ENCODE peak calls at places on chromosomes 6 and 20, in four cellular contexts. A is SK-N-SH, G is GM12878, E is K562. L is an unnamed sample.

GRCh38 chr6:54431466-54431865 is 123.2 kb downstream of the TINAG start:
- DNase-seq in A (no peak), G (no peak), E (no peak), L (no peak)

GRCh38 chr6:108872001-108872974 is 24.1 kb downstream of the ARMC2 start:
- DNase-seq in A (no peak), E (no peak), G (no peak), L (no peak)

GRCh38 chr20:35773154-35773751 is 1.4 kb downstream of the PHF20 start:
- DNase-seq in A (no peak), G (peak), E (peak), L (peak)

GRCh38 chr6:148727104-148727503 is 19.7 kb upstream of the UST start:
- DNase-seq in E (no peak), A (no peak), G (no peak), L (no peak)

GRCh38 chr6:4320860-4321259 is 185.5 kb upstream of the ECI2 start:
- DNase-seq in A (no peak), G (no peak), E (no peak), L (no peak)

GRCh38 chr6:112717856-112718255 is 370.7 kb downstream of the RFPL4B start:
- DNase-seq in E (no peak), G (no peak), A (no peak), L (no peak)

GRCh38 chr6:44514576-44515193 is 127.2 kb downstream of the CDC5L start:
- DNase-seq in G (no peak), A (no peak), E (no peak), L (no peak)

GRCh38 chr6:63571382-63571882 is 848 bp upstream of the LOC128125822 start:
- DNase-seq in E (no peak), G (no peak), A (no peak), L (no peak)

GRCh38 chr20:63095718-63096654 is 89.2 kb upstream of the BHLHE23 start:
- DNase-seq in A (no peak), E (no peak), G (no peak), L (no peak)

GRCh38 chr6:55617272-55617671 is 38.3 kb upstream of the HMGCLL1 start:
- DNase-seq in A (peak), G (no peak), E (peak), L (no peak)

GRCh38 chr6:41561386-41561785 is 15.2 kb downstream of the FOXP4 start:
- DNase-seq in A (no peak), G (no peak), E (no peak), L (no peak)

GRCh38 chr6:128803911-128804310 is 79.0 kb upstream of the LAMA2 start:
- DNase-seq in G (no peak), E (no peak), A (no peak), L (no peak)

GRCh38 chr20:20864346-20865096 is 152.1 kb upstream of the RALGAPA2 start:
- DNase-seq in E (peak), G (no peak), A (no peak), L (no peak)

GRCh38 chr6:56710967-56711366 is 68.3 kb upstream of the DST start:
- DNase-seq in E (no peak), G (no peak), A (no peak), L (no peak)

GRCh38 chr6:37210313-37210898 is 40.5 kb downstream of the PIM1 start:
- DNase-seq in G (peak), E (peak), A (peak), L (peak)

GRCh38 chr6:48542191-48542590 is 431.2 kb upstream of the PTCHD4 start:
- DNase-seq in G (no peak), A (no peak), E (no peak), L (no peak)

GRCh38 chr6:47174502-47175023 is 132.4 kb upstream of the ADGRF1 start:
- DNase-seq in A (no peak), E (no peak), G (no peak), L (no peak)

GRCh38 chr6:29981211-29981812 is 39.0 kb downstream of the HLA-A start:
- DNase-seq in E (no peak), G (no peak), A (no peak), L (no peak)

GRCh38 chr6:153790881-153791473 is 248.1 kb upstream of the OPRM1 start:
- DNase-seq in A (peak), E (no peak), G (no peak), L (no peak)

GRCh38 chr6:9540126-9540525 is 874.7 kb downstream of the TFAP2A start:
- DNase-seq in G (no peak), A (no peak), E (no peak), L (no peak)

GRCh38 chr6:19865178-19865577 is 28.0 kb downstream of the ID4 start:
- DNase-seq in A (no peak), E (no peak), G (no peak), L (no peak)

GRCh38 chr6:143059616-143060353 is 904 bp upstream of the AIG1 start:
- DNase-seq in G (no peak), A (peak), E (no peak), L (no peak)

GRCh38 chr6:3176562-3177355 is 19.4 kb upstream of the TUBB2A start:
- DNase-seq in G (no peak), A (no peak), E (peak), L (no peak)

GRCh38 chr6:78810146-78810545 is 57.2 kb upstream of the IRAK1BP1 start:
- DNase-seq in G (no peak), E (peak), A (peak), L (no peak)

GRCh38 chr6:142200846-142201628 is 54.0 kb downstream of the VTA1 start:
- DNase-seq in A (no peak), E (no peak), G (no peak), L (no peak)

GRCh38 chr20:7180261-7181045 is 413.0 kb downstream of the BMP2 start:
- DNase-seq in G (no peak), E (no peak), A (no peak), L (no peak)

GRCh38 chr6:72650081-72650745 is 28.3 kb downstream of the KCNQ5 start:
- DNase-seq in A (no peak), E (no peak), G (no peak), L (no peak)

GRCh38 chr6:12751694-12752304 is 35.2 kb downstream of the PHACTR1 start:
- DNase-seq in A (no peak), G (no peak), E (peak), L (peak)

GRCh38 chr6:113103618-113104390 is 753.3 kb upstream of the MARCKS start:
- DNase-seq in E (no peak), A (no peak), G (no peak), L (no peak)

GRCh38 chr6:3159805-3160781 is 2.7 kb upstream of the TUBB2A start:
- DNase-seq in G (no peak), A (no peak), E (peak), L (no peak)

GRCh38 chr6:43120938-43121913 is 45.1 kb downstream of the PTK7 start:
- DNase-seq in A (no peak), E (no peak), G (no peak), L (no peak)

DNA sequence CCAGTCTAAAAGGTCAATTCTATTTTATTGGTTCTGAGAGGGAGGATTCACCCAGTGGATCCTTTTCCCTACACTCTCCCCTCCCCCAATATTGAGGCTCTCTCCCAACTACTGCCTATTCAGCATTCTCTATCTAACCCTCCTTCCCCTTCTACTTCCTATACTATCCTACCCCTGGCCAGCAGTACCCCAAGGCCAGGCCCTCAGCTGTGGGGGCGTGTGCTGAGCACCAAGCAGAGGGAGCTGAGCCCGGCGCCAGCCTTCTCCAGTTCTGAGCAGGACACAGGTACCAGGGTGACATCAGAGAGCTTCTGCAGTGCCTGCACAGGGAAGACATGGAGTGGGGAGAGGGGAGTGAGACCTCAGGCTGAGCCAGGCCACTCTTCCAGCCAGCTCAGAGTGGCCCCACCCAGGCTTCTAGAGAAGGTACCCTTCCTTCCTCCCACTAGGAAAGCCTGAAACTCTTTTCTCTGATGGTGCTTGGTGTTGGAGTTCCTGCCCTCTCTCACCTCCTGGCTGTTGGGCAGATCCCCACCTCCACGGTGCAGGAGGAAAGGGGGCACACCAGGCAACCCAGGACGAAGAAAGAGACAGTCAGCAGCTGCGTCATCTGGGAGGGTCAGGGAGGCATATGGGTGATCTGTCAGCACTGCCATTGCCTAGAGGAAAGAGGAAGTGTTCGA is 1.9 kb downstream of the DDAH2 start:
- DNase-seq in G (no peak), A (no peak), E (no peak), L (peak)
- TF ChIP-seq POLR2AphosphoS5 in G (no peak), A (no peak), E (peak), L (no peak)

DNA sequence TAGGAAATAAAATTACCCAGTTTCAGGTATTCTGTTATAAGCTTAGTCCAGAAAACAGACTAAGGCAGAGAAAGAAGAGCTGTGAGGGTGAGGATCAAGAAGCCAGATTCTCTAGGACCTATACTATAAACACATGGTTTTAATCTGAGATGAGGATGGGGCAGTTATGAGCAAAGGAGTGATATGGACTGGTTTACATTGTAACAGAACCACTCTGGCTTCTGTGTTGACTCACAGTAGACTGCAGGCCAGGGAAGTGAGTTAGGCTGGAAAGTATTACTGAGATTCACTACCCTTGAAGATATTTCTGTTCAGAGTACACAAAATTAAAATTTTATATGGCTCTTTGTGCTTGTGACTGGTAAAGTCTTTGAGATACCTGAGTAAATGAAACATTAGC is 3.2 kb upstream of the RWDD1 start:
- DNase-seq in A (no peak), E (no peak), G (no peak), L (no peak)
- TF ChIP-seq TAF1 in A (no peak), E (no peak), G (no peak), L (no peak)

GRCh38 chr6:138593100-138593877 is 94.0 kb upstream of the NHSL1 start:
- DNase-seq in E (no peak), G (peak), A (no peak), L (peak)
- TF ChIP-seq POLR2AphosphoS5 in E (no peak), G (peak), A (peak), L (peak)

GRCh38 chr6:150600003-150600301 is 267 bp downstream of the PLEKHG1 start:
- DNase-seq in G (no peak), A (no peak), E (no peak), L (no peak)

GRCh38 chr6:150600302-150601017 is 775 bp downstream of the PLEKHG1 start:
- DNase-seq in A (peak), G (no peak), E (peak), L (peak)

GRCh38 chr6:150598858-150599198 is 857 bp upstream of the PLEKHG1 start:
- DNase-seq in A (no peak), E (no peak), G (no peak), L (no peak)

GRCh38 chr6:150598401-150598800 is 1.3 kb upstream of the PLEKHG1 start:
- DNase-seq in G (no peak), A (no peak), E (no peak), L (no peak)

DNA sequence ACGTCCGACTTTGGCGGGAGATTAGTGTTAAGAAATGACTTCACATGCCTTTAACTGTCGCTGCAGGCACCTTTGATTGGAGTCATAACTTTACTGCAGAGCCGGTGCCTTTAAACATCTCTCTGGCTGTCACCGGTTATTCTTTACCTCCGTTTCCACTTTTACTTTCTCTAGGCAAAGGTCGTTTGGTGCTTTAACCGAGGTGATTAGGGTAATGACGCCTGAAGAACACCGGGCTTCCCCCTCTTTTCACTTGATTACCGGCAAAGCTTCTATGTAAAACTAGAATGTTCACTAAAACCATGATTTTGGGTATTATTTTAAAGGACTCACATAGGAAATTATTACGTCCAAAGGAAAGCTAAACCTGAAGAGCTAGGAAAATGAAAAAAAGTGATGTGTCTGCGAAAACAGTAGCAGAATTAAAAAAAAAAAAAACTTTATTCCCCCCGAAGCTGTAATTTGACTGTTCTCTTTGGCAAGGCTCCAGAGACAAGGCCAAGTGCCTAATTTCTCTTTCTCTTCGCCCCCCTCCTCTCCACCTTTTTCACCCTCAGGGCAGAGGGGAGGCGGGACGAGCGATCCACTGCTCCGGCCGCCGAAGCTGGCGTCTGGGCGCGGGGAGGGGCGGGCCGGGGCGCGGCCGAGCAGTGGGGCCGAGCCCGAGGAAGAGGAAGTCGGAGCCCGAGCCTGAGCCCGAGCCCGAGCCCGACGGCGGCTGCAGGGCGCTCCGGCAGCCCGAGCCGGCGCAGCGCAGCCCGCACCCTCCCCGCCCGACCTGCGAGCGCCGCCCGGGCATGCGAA is at the start of gene PLEKHG1:
- DNase-seq in A (peak), E (peak), G (no peak), L (peak)
- TF ChIP-seq TAF1 in A (no peak), E (no peak), G (no peak), L (no peak)

GRCh38 chr6:97969065-97969464 is 686.0 kb upstream of the MMS22L start:
- DNase-seq in A (no peak), E (no peak), G (no peak), L (no peak)
- TF ChIP-seq POLR2AphosphoS5 in A (no peak), E (no peak), G (no peak), L (no peak)

DNA sequence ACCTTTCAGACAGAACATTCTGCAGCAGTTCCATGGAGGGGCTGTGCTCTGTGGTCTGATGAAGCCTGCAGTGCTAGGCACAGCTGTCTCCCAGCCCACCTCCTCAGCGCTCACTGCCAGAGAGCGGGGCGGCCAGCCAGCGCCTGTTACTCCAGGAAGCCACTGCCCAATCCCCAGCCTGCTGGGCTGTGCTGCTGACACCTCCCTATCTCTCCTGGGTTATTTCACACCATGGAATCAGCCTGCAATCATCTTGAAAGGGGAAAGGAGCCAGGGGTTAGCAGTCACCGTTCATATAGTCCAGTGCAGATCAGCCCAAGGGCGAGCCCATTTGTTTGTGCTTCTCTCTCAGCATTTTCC is 46.3 kb upstream of the NHSL1 start:
- DNase-seq in A (no peak), E (no peak), G (no peak), L (no peak)
- TF ChIP-seq TAF1 in A (no peak), E (no peak), G (no peak), L (no peak)